ENCODE peak calls at places on chromosome 14, in eight cellular contexts. One of them, this sample, is unnamed.

GRCh38 chr14:99134333-99135046 is 137.5 kb downstream of the BCL11B start:
- DNase-seq in astrocyte: no peak
- DNase-seq in tibial artery: peak
- DNase-seq in cardiac muscle cell: no peak
- DNase-seq in AG04450: no peak
- DNase-seq in A549: no peak
- DNase-seq in MM.1S: no peak
- DNase-seq in neural progenitor cell: no peak
- DNase-seq in this sample: no peak

GRCh38 chr14:65689070-65689469 is 276.5 kb downstream of the FUT8 start:
- DNase-seq in astrocyte: no peak
- DNase-seq in tibial artery: no peak
- DNase-seq in cardiac muscle cell: no peak
- DNase-seq in AG04450: no peak
- DNase-seq in A549: no peak
- DNase-seq in MM.1S: no peak
- DNase-seq in neural progenitor cell: no peak
- DNase-seq in this sample: no peak

GRCh38 chr14:84446250-84446649 is 1083.7 kb upstream of the FLRT2 start:
- DNase-seq in astrocyte: no peak
- DNase-seq in tibial artery: no peak
- DNase-seq in cardiac muscle cell: no peak
- DNase-seq in AG04450: no peak
- DNase-seq in A549: no peak
- DNase-seq in MM.1S: no peak
- DNase-seq in neural progenitor cell: no peak
- DNase-seq in this sample: no peak

GRCh38 chr14:71320734-71321555 is 413.7 kb downstream of the PCNX1 start:
- DNase-seq in astrocyte: peak
- DNase-seq in tibial artery: peak
- DNase-seq in cardiac muscle cell: peak
- DNase-seq in AG04450: no peak
- DNase-seq in A549: peak
- DNase-seq in MM.1S: peak
- DNase-seq in neural progenitor cell: peak
- DNase-seq in this sample: peak

GRCh38 chr14:52076334-52076733 is 7.5 kb upstream of the NID2 start:
- DNase-seq in astrocyte: peak
- DNase-seq in tibial artery: peak
- DNase-seq in cardiac muscle cell: no peak
- DNase-seq in AG04450: no peak
- DNase-seq in A549: no peak
- DNase-seq in MM.1S: no peak
- DNase-seq in neural progenitor cell: no peak
- DNase-seq in this sample: no peak

GRCh38 chr14:20614038-20614840 is 23.1 kb upstream of the RNASE12 start:
- DNase-seq in astrocyte: no peak
- DNase-seq in tibial artery: no peak
- DNase-seq in cardiac muscle cell: peak
- DNase-seq in AG04450: no peak
- DNase-seq in A549: peak
- DNase-seq in MM.1S: no peak
- DNase-seq in neural progenitor cell: peak
- DNase-seq in this sample: no peak

GRCh38 chr14:68104518-68104917 is 284.9 kb downstream of the RAD51B start:
- DNase-seq in astrocyte: peak
- DNase-seq in tibial artery: no peak
- DNase-seq in cardiac muscle cell: peak
- DNase-seq in AG04450: peak
- DNase-seq in A549: peak
- DNase-seq in MM.1S: no peak
- DNase-seq in neural progenitor cell: no peak
- DNase-seq in this sample: no peak

GRCh38 chr14:51157012-51157411 is 62.1 kb upstream of the TRIM9 start:
- DNase-seq in astrocyte: no peak
- DNase-seq in tibial artery: no peak
- DNase-seq in cardiac muscle cell: peak
- DNase-seq in AG04450: no peak
- DNase-seq in A549: peak
- DNase-seq in MM.1S: no peak
- DNase-seq in neural progenitor cell: no peak
- DNase-seq in this sample: no peak

GRCh38 chr14:105365681-105366080 is 32.7 kb upstream of the TEX22 start:
- DNase-seq in astrocyte: no peak
- DNase-seq in tibial artery: no peak
- DNase-seq in cardiac muscle cell: no peak
- DNase-seq in AG04450: no peak
- DNase-seq in A549: no peak
- DNase-seq in MM.1S: no peak
- DNase-seq in neural progenitor cell: no peak
- DNase-seq in this sample: no peak

GRCh38 chr14:102824832-102825231 is 47.6 kb downstream of the TRAF3 start:
- DNase-seq in astrocyte: peak
- DNase-seq in tibial artery: no peak
- DNase-seq in cardiac muscle cell: no peak
- DNase-seq in AG04450: no peak
- DNase-seq in A549: peak
- DNase-seq in MM.1S: no peak
- DNase-seq in neural progenitor cell: no peak
- DNase-seq in this sample: no peak

GRCh38 chr14:52395728-52396127 is 81.6 kb downstream of the PTGER2 start:
- DNase-seq in astrocyte: no peak
- DNase-seq in tibial artery: no peak
- DNase-seq in cardiac muscle cell: no peak
- DNase-seq in AG04450: no peak
- DNase-seq in A549: no peak
- DNase-seq in MM.1S: no peak
- DNase-seq in neural progenitor cell: no peak
- DNase-seq in this sample: no peak

GRCh38 chr14:100271247-100271939 is 32.4 kb downstream of the YY1 start:
- DNase-seq in astrocyte: no peak
- DNase-seq in tibial artery: no peak
- DNase-seq in cardiac muscle cell: no peak
- DNase-seq in AG04450: no peak
- DNase-seq in A549: peak
- DNase-seq in MM.1S: no peak
- DNase-seq in neural progenitor cell: no peak
- DNase-seq in this sample: no peak

GRCh38 chr14:50734950-50735697 is 67.0 kb upstream of the SAV1 start:
- DNase-seq in astrocyte: no peak
- DNase-seq in tibial artery: no peak
- DNase-seq in cardiac muscle cell: no peak
- DNase-seq in AG04450: no peak
- DNase-seq in A549: no peak
- DNase-seq in MM.1S: no peak
- DNase-seq in neural progenitor cell: no peak
- DNase-seq in this sample: no peak

GRCh38 chr14:105173901-105174894 is 5.6 kb upstream of the JAG2 start:
- DNase-seq in astrocyte: no peak
- DNase-seq in tibial artery: no peak
- DNase-seq in cardiac muscle cell: no peak
- DNase-seq in AG04450: no peak
- DNase-seq in A549: no peak
- DNase-seq in MM.1S: no peak
- DNase-seq in neural progenitor cell: no peak
- DNase-seq in this sample: no peak

GRCh38 chr14:59069455-59069854 is 119.0 kb upstream of the DAAM1 start:
- DNase-seq in astrocyte: no peak
- DNase-seq in tibial artery: no peak
- DNase-seq in cardiac muscle cell: peak
- DNase-seq in AG04450: no peak
- DNase-seq in A549: no peak
- DNase-seq in MM.1S: no peak
- DNase-seq in neural progenitor cell: no peak
- DNase-seq in this sample: no peak

GRCh38 chr14:73744175-73744867 is 30.1 kb upstream of the PNMA1 start:
- DNase-seq in astrocyte: no peak
- DNase-seq in tibial artery: no peak
- DNase-seq in cardiac muscle cell: no peak
- DNase-seq in AG04450: no peak
- DNase-seq in A549: no peak
- DNase-seq in MM.1S: no peak
- DNase-seq in neural progenitor cell: no peak
- DNase-seq in this sample: peak

GRCh38 chr14:65134651-65135579 is 32.6 kb upstream of the MAX start:
- DNase-seq in astrocyte: peak
- DNase-seq in tibial artery: no peak
- DNase-seq in cardiac muscle cell: no peak
- DNase-seq in AG04450: no peak
- DNase-seq in A549: no peak
- DNase-seq in MM.1S: no peak
- DNase-seq in neural progenitor cell: no peak
- DNase-seq in this sample: no peak

GRCh38 chr14:58963873-58964597 is 224.4 kb upstream of the DAAM1 start:
- DNase-seq in astrocyte: no peak
- DNase-seq in tibial artery: no peak
- DNase-seq in cardiac muscle cell: no peak
- DNase-seq in AG04450: no peak
- DNase-seq in A549: no peak
- DNase-seq in MM.1S: no peak
- DNase-seq in neural progenitor cell: no peak
- DNase-seq in this sample: no peak

GRCh38 chr14:49940805-49941421 is 48.0 kb downstream of the ARF6 start:
- DNase-seq in astrocyte: peak
- DNase-seq in tibial artery: no peak
- DNase-seq in cardiac muscle cell: no peak
- DNase-seq in AG04450: no peak
- DNase-seq in A549: peak
- DNase-seq in MM.1S: peak
- DNase-seq in neural progenitor cell: no peak
- DNase-seq in this sample: no peak

GRCh38 chr14:23071244-23071974 is 14.1 kb upstream of the CDH24 start:
- DNase-seq in astrocyte: peak
- DNase-seq in tibial artery: peak
- DNase-seq in cardiac muscle cell: peak
- DNase-seq in AG04450: peak
- DNase-seq in A549: peak
- DNase-seq in MM.1S: peak
- DNase-seq in neural progenitor cell: peak
- DNase-seq in this sample: no peak

GRCh38 chr14:93980464-93981201 is 4.3 kb upstream of the ASB2 start:
- DNase-seq in astrocyte: peak
- DNase-seq in tibial artery: peak
- DNase-seq in cardiac muscle cell: no peak
- DNase-seq in AG04450: peak
- DNase-seq in A549: no peak
- DNase-seq in MM.1S: no peak
- DNase-seq in neural progenitor cell: no peak
- DNase-seq in this sample: no peak
- H3K27ac ChIP-seq in astrocyte: no peak
- H3K27ac ChIP-seq in tibial artery: peak
- H3K27ac ChIP-seq in cardiac muscle cell: peak
- H3K27ac ChIP-seq in AG04450: peak
- H3K27ac ChIP-seq in A549: no peak
- H3K27ac ChIP-seq in MM.1S: no peak
- H3K27ac ChIP-seq in neural progenitor cell: no peak
- H3K27ac ChIP-seq in this sample: no peak

DNA sequence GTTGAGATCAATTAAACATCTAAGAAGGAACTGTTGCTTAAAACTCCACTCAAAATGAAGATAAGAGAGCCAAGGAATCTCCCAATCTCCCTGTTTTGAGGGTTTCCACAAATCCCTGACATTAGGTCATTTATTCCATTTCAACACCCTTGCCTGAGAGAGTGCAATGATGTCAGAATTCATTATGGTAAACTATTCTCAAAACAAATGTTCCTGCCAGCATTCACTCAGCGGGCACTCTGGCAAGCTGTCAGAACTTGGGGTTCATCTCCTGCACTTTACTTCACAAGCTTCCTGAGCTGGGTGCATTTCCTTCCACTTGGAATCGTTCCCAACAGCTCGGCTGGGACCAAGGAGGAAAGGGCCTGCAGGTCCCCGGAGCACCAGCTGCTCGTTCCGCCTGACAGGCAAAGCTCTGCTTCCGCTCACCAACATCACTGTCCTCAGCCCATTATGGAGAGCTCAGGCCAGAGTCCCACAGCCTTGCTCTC is 117.8 kb downstream of the TTC7B start:
- DNase-seq in astrocyte: peak
- DNase-seq in tibial artery: peak
- DNase-seq in cardiac muscle cell: no peak
- DNase-seq in AG04450: no peak
- DNase-seq in A549: no peak
- DNase-seq in MM.1S: no peak
- DNase-seq in neural progenitor cell: no peak
- DNase-seq in this sample: peak
- H3K27ac ChIP-seq in astrocyte: peak
- H3K27ac ChIP-seq in tibial artery: peak
- H3K27ac ChIP-seq in cardiac muscle cell: no peak
- H3K27ac ChIP-seq in AG04450: no peak
- H3K27ac ChIP-seq in A549: no peak
- H3K27ac ChIP-seq in MM.1S: no peak
- H3K27ac ChIP-seq in neural progenitor cell: no peak
- H3K27ac ChIP-seq in this sample: peak

DNA sequence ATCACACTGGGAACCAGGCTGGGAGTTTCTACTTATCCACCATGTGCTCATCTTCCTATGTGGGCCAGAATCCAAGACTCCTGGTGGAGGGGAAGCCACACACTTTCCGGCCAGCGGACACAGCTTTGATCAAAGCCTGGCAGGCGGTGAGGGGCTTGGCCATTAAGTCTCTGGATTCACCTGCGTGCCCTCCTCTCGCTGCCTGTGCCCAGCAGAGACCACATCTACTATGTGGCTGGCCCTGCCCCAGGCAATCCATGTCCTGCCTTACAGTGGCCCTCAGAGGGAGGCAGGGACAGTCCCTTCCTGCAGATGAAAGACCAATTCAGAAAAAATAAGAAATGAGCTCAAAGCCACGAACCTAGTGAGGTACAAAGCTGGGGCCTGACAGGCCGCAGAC is 82.7 kb upstream of the GPR68 start:
- DNase-seq in astrocyte: no peak
- DNase-seq in tibial artery: no peak
- DNase-seq in cardiac muscle cell: no peak
- DNase-seq in AG04450: no peak
- DNase-seq in A549: no peak
- DNase-seq in MM.1S: no peak
- DNase-seq in neural progenitor cell: no peak
- DNase-seq in this sample: no peak
- H3K27ac ChIP-seq in astrocyte: no peak
- H3K27ac ChIP-seq in tibial artery: no peak
- H3K27ac ChIP-seq in cardiac muscle cell: no peak
- H3K27ac ChIP-seq in AG04450: no peak
- H3K27ac ChIP-seq in A549: no peak
- H3K27ac ChIP-seq in MM.1S: peak
- H3K27ac ChIP-seq in neural progenitor cell: no peak
- H3K27ac ChIP-seq in this sample: peak

DNA sequence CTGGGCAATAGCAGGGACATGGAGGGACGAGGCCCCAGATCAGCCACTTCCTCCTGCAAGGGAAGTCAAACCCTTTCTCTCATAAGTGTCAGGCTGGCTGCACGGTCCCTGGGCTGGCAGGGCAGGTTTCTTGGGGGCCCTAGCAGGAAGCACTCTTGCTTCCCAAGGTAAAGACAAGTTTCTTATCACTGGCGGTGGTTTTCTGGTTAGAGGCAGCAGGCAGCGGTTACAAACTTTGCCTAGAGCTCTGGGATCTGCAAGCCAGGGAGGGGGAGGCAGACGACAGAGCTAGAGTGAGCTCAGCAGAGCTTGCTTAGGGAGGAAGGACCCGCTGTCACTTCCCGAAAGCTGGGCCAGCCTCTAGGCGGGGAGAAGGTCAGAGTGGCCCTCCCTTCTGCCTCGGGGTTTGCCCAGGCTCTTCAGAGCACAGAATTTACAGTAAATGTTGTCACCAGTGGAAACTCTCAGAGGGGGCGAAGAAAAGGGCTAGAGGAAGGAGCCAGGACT is 20.4 kb downstream of the BATF start:
- DNase-seq in astrocyte: peak
- DNase-seq in tibial artery: peak
- DNase-seq in cardiac muscle cell: peak
- DNase-seq in AG04450: no peak
- DNase-seq in A549: no peak
- DNase-seq in MM.1S: no peak
- DNase-seq in neural progenitor cell: no peak
- DNase-seq in this sample: peak
- H3K27ac ChIP-seq in astrocyte: no peak
- H3K27ac ChIP-seq in tibial artery: no peak
- H3K27ac ChIP-seq in cardiac muscle cell: no peak
- H3K27ac ChIP-seq in AG04450: no peak
- H3K27ac ChIP-seq in A549: peak
- H3K27ac ChIP-seq in MM.1S: no peak
- H3K27ac ChIP-seq in neural progenitor cell: no peak
- H3K27ac ChIP-seq in this sample: no peak